ENCODE peak calls at places on chromosomes 3 and 15, in four cellular contexts. One of them, this sample, is unnamed.

GRCh38 chr3:68479779-68480178 is 452.6 kb downstream of the TAFA4 start:
- DNase-seq in ELR: no peak
- DNase-seq in uterus: no peak
- DNase-seq in NB4: no peak
- DNase-seq in this sample: no peak

GRCh38 chr15:77716632-77717343 is 84.1 kb upstream of the LINGO1 start:
- DNase-seq in ELR: no peak
- DNase-seq in NB4: no peak
- DNase-seq in uterus: no peak
- DNase-seq in this sample: no peak

GRCh38 chr3:11592460-11593298 is 51.0 kb downstream of the VGLL4 start:
- DNase-seq in ELR: peak
- DNase-seq in NB4: no peak
- DNase-seq in uterus: peak
- DNase-seq in this sample: peak

GRCh38 chr3:187678869-187679268 is 8.7 kb upstream of the SST start:
- DNase-seq in uterus: peak
- DNase-seq in ELR: peak
- DNase-seq in NB4: peak
- DNase-seq in this sample: peak

GRCh38 chr3:188631291-188632010 is 477.5 kb downstream of the LPP start:
- DNase-seq in ELR: peak
- DNase-seq in uterus: no peak
- DNase-seq in NB4: no peak
- DNase-seq in this sample: peak

GRCh38 chr15:96142498-96142897 is 188.0 kb upstream of the NR2F2 start:
- DNase-seq in NB4: no peak
- DNase-seq in uterus: no peak
- DNase-seq in ELR: no peak
- DNase-seq in this sample: no peak

GRCh38 chr15:69863446-69863845 is 234.3 kb downstream of the TLE3 start:
- DNase-seq in NB4: no peak
- DNase-seq in uterus: no peak
- DNase-seq in ELR: no peak
- DNase-seq in this sample: no peak

GRCh38 chr3:64686446-64686908 is 1.3 kb downstream of the ADAMTS9 start:
- DNase-seq in ELR: peak
- DNase-seq in NB4: no peak
- DNase-seq in uterus: no peak
- DNase-seq in this sample: no peak

GRCh38 chr15:32919749-32920414 is 202.1 kb downstream of the GREM1 start:
- DNase-seq in NB4: peak
- DNase-seq in uterus: no peak
- DNase-seq in ELR: peak
- DNase-seq in this sample: peak

GRCh38 chr3:20104167-20104661 is 64.0 kb downstream of the KAT2B start:
- DNase-seq in ELR: no peak
- DNase-seq in NB4: peak
- DNase-seq in uterus: no peak
- DNase-seq in this sample: no peak

GRCh38 chr3:58874795-58875194 is 175.0 kb downstream of the CFAP20DC start:
- DNase-seq in uterus: no peak
- DNase-seq in ELR: peak
- DNase-seq in NB4: no peak
- DNase-seq in this sample: peak

GRCh38 chr3:103440539-103441113 is 1005.8 kb downstream of the ZPLD1 start:
- DNase-seq in ELR: peak
- DNase-seq in NB4: peak
- DNase-seq in uterus: no peak
- DNase-seq in this sample: peak

GRCh38 chr3:190807719-190808375 is 54.6 kb downstream of the GMNC start:
- DNase-seq in ELR: no peak
- DNase-seq in NB4: no peak
- DNase-seq in uterus: peak
- DNase-seq in this sample: no peak

GRCh38 chr3:133441867-133442270 is 42.0 kb downstream of the BFSP2 start:
- DNase-seq in NB4: peak
- DNase-seq in uterus: no peak
- DNase-seq in ELR: no peak
- DNase-seq in this sample: no peak

GRCh38 chr3:186589115-186589514 is 18.6 kb downstream of the DNAJB11 start:
- DNase-seq in NB4: peak
- DNase-seq in uterus: no peak
- DNase-seq in ELR: peak
- DNase-seq in this sample: no peak

GRCh38 chr15:64527263-64527984 is 67.0 kb downstream of the ZNF609 start:
- DNase-seq in ELR: peak
- DNase-seq in uterus: no peak
- DNase-seq in NB4: peak
- DNase-seq in this sample: peak

This sample was measured in astrocyte of the spinal cord.